ENCODE peak calls at places on chromosomes 12 and 14, in five cellular contexts. J is pancreas; Y is activated CD8-positive, alpha-beta memory T cell treated with anti-CD3 and anti-CD28 coated beads for 48 hours; L is stimulated activated naive CD4-positive, alpha-beta T cell; Z is NCI-H748 treated with DMSO at 0.1 percent for 48 hours. G is an unnamed sample.

GRCh38 chr14:95069547-95069946 is 87.8 kb downstream of the DICER1 start:
- DNase-seq in J (no peak), Y (no peak), L (no peak), Z (no peak), G (no peak)

GRCh38 chr12:78951746-78952532 is 87.4 kb downstream of the SYT1 start:
- DNase-seq in L (no peak), Z (peak), Y (no peak), J (no peak), G (no peak)

GRCh38 chr12:113424915-113425823 is 3.0 kb downstream of the SDSL start:
- DNase-seq in Z (no peak), Y (peak), J (no peak), L (peak), G (no peak)

GRCh38 chr12:46763230-46763629 is 62.6 kb downstream of the SLC38A4 start:
- DNase-seq in L (no peak), J (no peak), Y (no peak), Z (no peak), G (no peak)

GRCh38 chr14:64000749-64001148 is 147.9 kb downstream of the SYNE2 start:
- DNase-seq in Z (no peak), Y (no peak), L (no peak), J (no peak), G (no peak)

GRCh38 chr12:3144495-3144894 is 67.3 kb downstream of the TSPAN9 start:
- DNase-seq in L (no peak), Z (no peak), J (no peak), Y (no peak), G (no peak)

GRCh38 chr12:120481022-120481767 is 11.6 kb upstream of the SRSF9 start:
- DNase-seq in L (no peak), Z (no peak), Y (no peak), J (no peak), G (no peak)

GRCh38 chr12:45553204-45553603 is 176.3 kb upstream of the ARID2 start:
- DNase-seq in J (no peak), Z (peak), Y (no peak), L (no peak), G (no peak)

GRCh38 chr12:108689314-108690190 is 41.8 kb downstream of the CORO1C start:
- DNase-seq in Y (no peak), J (no peak), L (peak), Z (no peak), G (no peak)

GRCh38 chr14:32509632-32510187 is 180.6 kb downstream of the AKAP6 start:
- DNase-seq in Z (no peak), Y (no peak), L (no peak), J (peak), G (no peak)

GRCh38 chr12:100574262-100575074 is 984 bp downstream of the GAS2L3 start:
- DNase-seq in Z (no peak), L (no peak), Y (no peak), J (no peak), G (no peak)

GRCh38 chr12:6604254-6605029 is 2.7 kb downstream of the CHD4 start:
- DNase-seq in J (no peak), Z (no peak), L (no peak), Y (no peak), G (no peak)

GRCh38 chr12:92553389-92553788 is 149.4 kb upstream of the PLEKHG7 start:
- DNase-seq in Z (no peak), L (no peak), J (peak), Y (no peak), G (no peak)

GRCh38 chr14:64906022-64906421 is 8.2 kb upstream of the CHURC1 start:
- DNase-seq in Y (no peak), L (no peak), Z (no peak), J (no peak), G (no peak)

GRCh38 chr12:131795688-131796410 is 32.3 kb upstream of the MMP17 start:
- DNase-seq in Z (no peak), J (no peak), L (no peak), Y (no peak), G (no peak)

GRCh38 chr14:99233222-99234035 is 38.6 kb downstream of the BCL11B start:
- DNase-seq in Z (no peak), L (no peak), Y (no peak), J (no peak), G (no peak)

GRCh38 chr14:73888460-73888725 is 1.7 kb downstream of the ZNF410 start:
- DNase-seq in L (no peak), J (no peak), Y (no peak), Z (no peak), G (no peak)

GRCh38 chr14:90235179-90235976 is 21.0 kb upstream of the PSMC1 start:
- DNase-seq in Z (peak), J (peak), L (peak), Y (peak), G (peak)

GRCh38 chr14:36655571-36655962 is 6.1 kb upstream of the PAX9 start:
- DNase-seq in Z (no peak), J (no peak), L (no peak), Y (no peak), G (no peak)

GRCh38 chr12:160858-161257 is 53.1 kb downstream of the SLC6A12 start:
- DNase-seq in Y (no peak), L (no peak), J (no peak), Z (no peak), G (no peak)

GRCh38 chr12:44972746-44973421 is 78.0 kb downstream of the DBX2 start:
- DNase-seq in Y (no peak), Z (no peak), L (no peak), J (no peak), G (no peak)